ENCODE peak calls at places on chromosome 15, in five cellular contexts. Y is amygdala, T is fibroblast of pulmonary artery, C is PC-3, M is T-cell. F is an unnamed sample.

GRCh38 chr15:67947254-67948039 is 106.7 kb upstream of the PIAS1 start:
- DNase-seq in M (no peak), C (no peak), Y (no peak), T (no peak), F (no peak)

GRCh38 chr15:70575251-70576227 is 187.8 kb downstream of the UACA start:
- DNase-seq in M (no peak), T (no peak), Y (no peak), C (no peak), F (no peak)

GRCh38 chr15:73387507-73388255 is 18.9 kb upstream of the HCN4 start:
- DNase-seq in M (no peak), T (peak; percentile 75), Y (no peak), C (peak; percentile 61), F (no peak)

GRCh38 chr15:82848201-82848993 is 39.0 kb downstream of the WHAMM start:
- DNase-seq in T (no peak), Y (no peak), C (no peak), M (no peak), F (no peak)

GRCh38 chr15:48478581-48478980 is 147.4 kb downstream of the DUT start:
- DNase-seq in Y (no peak), C (no peak), T (no peak), M (no peak), F (no peak)

GRCh38 chr15:32817570-32817969 is 99.8 kb downstream of the GREM1 start:
- DNase-seq in M (no peak), T (no peak), Y (no peak), C (peak; percentile 42), F (no peak)

GRCh38 chr15:25568751-25569150 is 129.9 kb upstream of the UBE3A start:
- DNase-seq in Y (no peak), C (no peak), T (no peak), M (no peak), F (no peak)

GRCh38 chr15:73932381-73933191 is 6.3 kb downstream of the LOXL1 start:
- DNase-seq in M (no peak), T (no peak), C (no peak), Y (no peak), F (no peak)

GRCh38 chr15:46309914-46310313 is 675.1 kb downstream of the SQOR start:
- DNase-seq in C (no peak), M (no peak), Y (no peak), T (no peak), F (no peak)

GRCh38 chr15:68768321-68768720 is 52.4 kb downstream of the ANP32A start:
- DNase-seq in Y (no peak), T (no peak), M (no peak), C (peak; percentile 62), F (no peak)

GRCh38 chr15:74320358-74321247 is 46.8 kb downstream of the CYP11A1 start:
- DNase-seq in C (peak; percentile 67), Y (no peak), M (no peak), T (peak; percentile 58), F (no peak)

GRCh38 chr15:74007820-74008371 is 13.4 kb downstream of the PML start:
- DNase-seq in C (no peak), T (no peak), Y (no peak), M (no peak), F (no peak)

GRCh38 chr15:57861039-57861638 is 154.6 kb downstream of the POLR2M start:
- DNase-seq in C (peak; percentile 60), M (no peak), Y (no peak), T (peak; percentile 85), F (peak; percentile 59)

GRCh38 chr15:92709064-92709463 is 53.5 kb upstream of the FAM174B start:
- DNase-seq in T (peak; percentile 23), C (peak; percentile 19), Y (no peak), M (no peak), F (no peak)

GRCh38 chr15:85752591-85752990 is 42.1 kb downstream of the KLHL25 start:
- DNase-seq in M (no peak), T (no peak), Y (no peak), C (peak; percentile 22), F (no peak)

F was measured in neuronal stem cell.